ENCODE peak calls at places on chromosomes 1 and 21, in nine cellular contexts. E, G, D, B, N, T, S, I and X are unnamed samples.

GRCh38 chr1:87174726-87175237 is 153.9 kb upstream of the LMO4 start:
- DNase-seq in E (no peak), G (no peak), D (no peak), B (no peak), N (no peak), T (no peak), S (no peak), I (no peak), X (no peak)

GRCh38 chr1:44723496-44724407 is 7.2 kb downstream of the RNU5D-1 start:
- DNase-seq in E (no peak), G (no peak), D (no peak), B (peak; percentile 23), N (no peak), T (no peak), S (no peak), I (no peak), X (peak; percentile 84)

GRCh38 chr1:29875557-29876028 is 639.3 kb downstream of the PTPRU start:
- DNase-seq in E (no peak), G (no peak), D (peak; percentile 27), B (no peak), N (no peak), T (no peak), S (no peak), I (peak; percentile 30), X (no peak)

GRCh38 chr1:232367293-232367692 is 262.6 kb downstream of the SIPA1L2 start:
- DNase-seq in E (no peak), G (no peak), D (no peak), B (no peak), N (peak; percentile 45), T (no peak), S (peak; percentile 50), I (peak; percentile 43), X (no peak)

GRCh38 chr1:182595641-182596240 is 6.7 kb upstream of the RNASEL start:
- DNase-seq in E (peak; percentile 78), G (peak; percentile 43), D (peak; percentile 69), B (peak; percentile 68), N (peak; percentile 86), T (peak; percentile 78), S (peak; percentile 80), I (peak; percentile 63), X (peak; percentile 63)

GRCh38 chr1:107135466-107135865 is 5.4 kb upstream of the NTNG1 start:
- DNase-seq in E (peak; percentile 67), G (no peak), D (no peak), B (peak; percentile 47), N (peak; percentile 82), T (peak; percentile 72), S (peak; percentile 73), I (peak; percentile 68), X (peak; percentile 73)

GRCh38 chr1:17696417-17697301 is 58.5 kb upstream of the ACTL8 start:
- DNase-seq in E (peak; percentile 67), G (peak; percentile 7), D (no peak), B (no peak), N (peak; percentile 88), T (peak; percentile 73), S (peak; percentile 62), I (peak; percentile 60), X (no peak)

GRCh38 chr1:147853391-147853790 is 49.2 kb upstream of the GJA8 start:
- DNase-seq in E (peak; percentile 71), G (no peak), D (no peak), B (no peak), N (peak; percentile 38), T (no peak), S (no peak), I (peak; percentile 22), X (no peak)

GRCh38 chr1:216261631-216262030 is 161.6 kb downstream of the USH2A start:
- DNase-seq in E (no peak), G (no peak), D (no peak), B (no peak), N (no peak), T (no peak), S (no peak), I (no peak), X (no peak)

GRCh38 chr21:26405735-26406361 is 167.2 kb downstream of the CYYR1 start:
- DNase-seq in E (peak; percentile 89), G (no peak), D (no peak), B (peak; percentile 36), N (peak; percentile 34), T (peak; percentile 31), S (peak; percentile 48), I (peak; percentile 88), X (no peak)

GRCh38 chr1:182890927-182891610 is 51.9 kb downstream of the DHX9 start:
- DNase-seq in E (no peak), G (no peak), D (no peak), B (no peak), N (peak; percentile 50), T (no peak), S (no peak), I (no peak), X (no peak)

GRCh38 chr1:9376886-9377333 is 84.2 kb downstream of the SPSB1 start:
- DNase-seq in E (no peak), G (no peak), D (no peak), B (no peak), N (no peak), T (no peak), S (no peak), I (no peak), X (no peak)

GRCh38 chr1:6860401-6860800 is 75.1 kb downstream of the CAMTA1 start:
- DNase-seq in E (peak; percentile 32), G (peak; percentile 24), D (no peak), B (no peak), N (no peak), T (no peak), S (no peak), I (no peak), X (no peak)

GRCh38 chr1:212981571-212982328 is 31.4 kb downstream of the VASH2 start:
- DNase-seq in E (no peak), G (no peak), D (no peak), B (no peak), N (no peak), T (no peak), S (no peak), I (no peak), X (no peak)

GRCh38 chr1:11714831-11715574 is 20.9 kb upstream of the AGTRAP start:
- DNase-seq in E (no peak), G (no peak), D (no peak), B (no peak), N (no peak), T (no peak), S (no peak), I (no peak), X (no peak)

DNA sequence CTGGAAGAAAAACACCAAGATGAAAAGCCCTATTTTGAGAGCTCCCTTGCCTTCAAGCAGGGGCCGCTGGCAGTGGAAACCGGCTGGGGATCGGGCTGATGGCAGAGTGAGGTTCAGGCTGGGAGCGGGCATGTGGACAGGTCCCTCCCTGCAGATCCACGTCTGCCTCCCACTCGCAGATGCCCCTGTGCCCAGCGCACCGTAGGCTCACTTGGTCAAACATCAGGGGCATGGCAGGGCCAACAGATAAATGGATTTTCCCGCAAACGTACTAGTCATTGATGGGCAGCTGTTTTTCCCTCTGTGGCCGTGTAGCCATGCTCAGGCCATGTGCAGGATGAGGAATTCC is 6.6 kb upstream of the C1orf174 start:
- DNase-seq in E (no peak), G (no peak), D (no peak), B (no peak), N (no peak), T (no peak), S (no peak), I (no peak), X (no peak)
- H3K4me1 ChIP-seq in E (no peaks in the 10 kb centered on the region), G (peaks cover 2% of the 10 kb centered on the region), D (no peaks in the 10 kb centered on the region), B (no peaks in the 10 kb centered on the region), N (no peaks in the 10 kb centered on the region), T (peaks cover 19% of the 10 kb centered on the region), S (no peaks in the 10 kb centered on the region), I (peaks cover 4% of the 10 kb centered on the region), X (peaks cover 89% of the 10 kb centered on the region)

GRCh38 chr1:30919025-30919881 is 10.7 kb upstream of the SDC3 start:
- DNase-seq in E (peak; percentile 81), G (no peak), D (no peak), B (peak; percentile 9), N (peak; percentile 44), T (no peak), S (peak; percentile 80), I (peak; percentile 50), X (no peak)
- TF ChIP-seq EZH2phosphoT487 in E (no peak), G (no peak), D (no peak), B (no peak), N (no peak), T (no peak), S (no peak), I (no peak), X (no peak)

GRCh38 chr1:247367786-247368342 is 36.2 kb upstream of the ZNF496 start:
- DNase-seq in E (peak; percentile 21), G (no peak), D (no peak), B (no peak), N (no peak), T (no peak), S (no peak), I (no peak), X (no peak)
- H3K4me2 ChIP-seq in E (no peak overlapping the region), G (no peak overlapping the region), D (no peak overlapping the region), B (no peak overlapping the region), N (no peak overlapping the region), T (no peak overlapping the region), S (no peak overlapping the region), I (no peak overlapping the region), X (no peak overlapping the region)

DNA sequence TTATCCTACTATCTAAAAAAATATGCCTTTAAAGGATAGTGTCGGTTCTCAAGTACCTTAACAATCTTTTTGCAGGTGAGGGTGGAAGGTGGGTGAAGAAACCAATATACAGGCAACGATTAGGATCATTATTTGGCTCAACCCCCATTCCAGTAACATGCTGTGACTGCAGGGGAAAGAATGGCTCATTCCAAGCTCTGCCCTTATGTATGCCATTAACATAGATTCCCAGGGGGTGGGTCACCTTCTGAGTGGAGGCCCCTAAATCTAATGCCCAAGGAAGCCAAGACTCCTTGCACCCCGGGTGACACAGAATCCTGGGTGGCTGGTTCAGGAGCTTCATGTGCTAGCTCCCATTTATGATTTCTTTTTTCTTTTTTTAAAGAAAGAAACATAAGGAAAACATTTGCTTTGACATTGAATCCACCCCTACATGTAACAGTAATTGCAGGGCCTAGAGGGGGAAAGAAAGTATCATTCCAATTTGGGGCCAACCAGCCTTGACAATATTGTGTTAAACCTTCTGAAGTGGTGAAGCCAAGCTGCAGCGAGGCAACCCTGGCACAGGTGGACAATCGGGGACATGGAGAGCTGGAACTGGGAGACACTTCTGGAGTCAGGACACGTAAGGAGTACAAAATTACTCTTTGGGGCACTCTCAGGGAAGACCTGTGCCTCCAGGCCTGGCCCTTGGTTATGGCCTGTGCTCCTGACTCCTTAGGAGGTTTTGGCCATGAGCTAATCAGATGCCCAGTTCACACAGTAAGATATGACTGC is 200.3 kb downstream of the PBX1 start:
- DNase-seq in E (no peak), G (no peak), D (no peak), B (no peak), N (peak; percentile 45), T (no peak), S (no peak), I (no peak), X (no peak)
- H3K4me1 ChIP-seq in E (peaks cover 37% of the 10 kb centered on the region), G (peaks cover 20% of the 10 kb centered on the region), D (peaks cover 4% of the 10 kb centered on the region), B (no peaks in the 10 kb centered on the region), N (peaks cover 33% of the 10 kb centered on the region), T (peaks cover 5% of the 10 kb centered on the region), S (peaks cover 16% of the 10 kb centered on the region), I (peaks cover 7% of the 10 kb centered on the region), X (no peaks in the 10 kb centered on the region)

GRCh38 chr1:118783095-118783758 is 204.9 kb downstream of the TBX15 start:
- DNase-seq in E (no peak), G (no peak), D (no peak), B (no peak), N (peak; percentile 54), T (peak; percentile 23), S (no peak), I (peak; percentile 14), X (no peak)
- TF ChIP-seq EZH2phosphoT487 in E (no peak), G (no peak), D (no peak), B (no peak), N (no peak), T (no peak), S (no peak), I (no peak), X (no peak)

GRCh38 chr1:170696591-170697337 is 32.8 kb downstream of the PRRX1 start:
- DNase-seq in E (no peak), G (no peak), D (no peak), B (no peak), N (no peak), T (no peak), S (no peak), I (no peak), X (no peak)
- H3K4me2 ChIP-seq in E (peak overlapping the region; percentile 1), G (no peak overlapping the region), D (no peak overlapping the region), B (no peak overlapping the region), N (no peak overlapping the region), T (no peak overlapping the region), S (peak overlapping the region; percentile 42), I (no peak overlapping the region), X (no peak overlapping the region)